ENCODE peak calls at places on chromosomes 13 and 19, in six cellular contexts. F is prostate gland, M is tibial nerve, L is stomach, N is uterus, Z is sigmoid colon. U is an unnamed sample.

GRCh38 chr19:47379398-47379938 is 30.4 kb downstream of the DHX34 start:
- DNase-seq in F (no peak), M (no peak), L (no peak), N (no peak), Z (no peak), U (no peak)

GRCh38 chr19:36060430-36060829 is 5.7 kb downstream of the WDR62 start:
- DNase-seq in F (no peak), M (peak), L (peak), N (peak), Z (no peak), U (peak)

GRCh38 chr13:77724092-77724491 is 26.6 kb downstream of the SLAIN1 start:
- DNase-seq in F (no peak), M (no peak), L (no peak), N (no peak), Z (no peak), U (no peak)

GRCh38 chr19:52307275-52307674 is 10.3 kb downstream of the ZNF480 start:
- DNase-seq in F (no peak), M (no peak), L (no peak), N (no peak), Z (no peak), U (no peak)

GRCh38 chr13:43767351-43767901 is 19.3 kb downstream of the ENOX1 start:
- DNase-seq in F (no peak), M (peak), L (no peak), N (peak), Z (peak), U (peak)

GRCh38 chr19:48102870-48103751 is 7.5 kb downstream of the PLA2G4C start:
- DNase-seq in F (peak), M (no peak), L (no peak), N (no peak), Z (no peak), U (no peak)

GRCh38 chr19:5103812-5104410 is 135.0 kb downstream of the KDM4B start:
- DNase-seq in F (no peak), M (no peak), L (no peak), N (no peak), Z (no peak), U (no peak)

GRCh38 chr19:10009269-10009665 is 1.0 kb downstream of the COL5A3 start:
- DNase-seq in F (no peak), M (peak), L (peak), N (peak), Z (peak), U (peak)

GRCh38 chr13:67100723-67101122 is 129.4 kb downstream of the PCDH9 start:
- DNase-seq in F (no peak), M (no peak), L (no peak), N (no peak), Z (no peak), U (no peak)

GRCh38 chr13:45454204-45454603 is 10.5 kb upstream of the COG3 start:
- DNase-seq in F (no peak), M (no peak), L (no peak), N (no peak), Z (no peak), U (no peak)

GRCh38 chr19:13441810-13442512 is 64.3 kb downstream of the CACNA1A start:
- DNase-seq in F (no peak), M (no peak), L (no peak), N (no peak), Z (no peak), U (no peak)

GRCh38 chr19:57290970-57291369 is 10.7 kb downstream of the ZNF460 start:
- DNase-seq in F (no peak), M (no peak), L (no peak), N (no peak), Z (no peak), U (no peak)

GRCh38 chr13:27976362-27977177 is 7.5 kb upstream of the CDX2 start:
- DNase-seq in F (no peak), M (no peak), L (peak), N (no peak), Z (no peak), U (no peak)

GRCh38 chr13:65054277-65054676 is 2175.9 kb downstream of the PCDH9 start:
- DNase-seq in F (no peak), M (no peak), L (no peak), N (no peak), Z (no peak), U (no peak)

GRCh38 chr19:17125052-17125727 is 49.6 kb downstream of the MYO9B start:
- DNase-seq in F (no peak), M (no peak), L (no peak), N (no peak), Z (no peak), U (no peak)

GRCh38 chr13:114043421-114044053 is 69.7 kb upstream of the C13orf46 start:
- DNase-seq in F (no peak), M (peak), L (peak), N (peak), Z (peak), U (peak)

GRCh38 chr13:34816543-34816942 is 125.5 kb upstream of the NBEA start:
- DNase-seq in F (no peak), M (no peak), L (no peak), N (peak), Z (no peak), U (no peak)

GRCh38 chr19:51803965-51804364 is 9.0 kb downstream of the FPR3 start:
- DNase-seq in F (no peak), M (no peak), L (no peak), N (no peak), Z (no peak), U (no peak)

GRCh38 chr19:38734426-38735256 is 9.6 kb downstream of the CAPN12 start:
- DNase-seq in F (no peak), M (no peak), L (peak), N (peak), Z (peak), U (no peak)

GRCh38 chr19:4861147-4861546 is 6.3 kb downstream of the PLIN3 start:
- DNase-seq in F (peak), M (no peak), L (peak), N (no peak), Z (no peak), U (no peak)

GRCh38 chr19:56398809-56399208 is 5.3 kb upstream of the ZNF583 start:
- DNase-seq in F (no peak), M (no peak), L (no peak), N (no peak), Z (no peak), U (no peak)

GRCh38 chr13:32427852-32428580 is at the start of gene N4BP2L1:
- DNase-seq in F (peak), M (peak), L (peak), N (peak), Z (peak), U (peak)

GRCh38 chr13:50829226-50829625 is 14.3 kb downstream of the DLEU7 start:
- DNase-seq in F (no peak), M (no peak), L (no peak), N (no peak), Z (no peak), U (no peak)

GRCh38 chr13:19597523-19597922 is 35.9 kb upstream of the MPHOSPH8 start:
- DNase-seq in F (no peak), M (no peak), L (no peak), N (no peak), Z (no peak), U (no peak)

GRCh38 chr13:27449936-27450828 is at the start of gene MTIF3:
- DNase-seq in F (peak), M (peak), L (peak), N (peak), Z (peak), U (peak)

GRCh38 chr19:56162258-56162657 is 13.6 kb upstream of the GALP start:
- DNase-seq in F (no peak), M (no peak), L (no peak), N (no peak), Z (no peak), U (no peak)

GRCh38 chr19:13072206-13072898 is 30.3 kb downstream of the LYL1 start:
- DNase-seq in F (no peak), M (no peak), L (no peak), N (no peak), Z (no peak), U (no peak)

GRCh38 chr19:4266253-4267000 is 12.6 kb upstream of the SHD start:
- DNase-seq in F (no peak), M (no peak), L (no peak), N (no peak), Z (no peak), U (no peak)

GRCh38 chr19:50476224-50476942 is at the start of the genes EMC10 and GARIN5A:
- DNase-seq in F (peak), M (peak), L (peak), N (peak), Z (peak), U (peak)

GRCh38 chr13:100545684-100546061 is 42.9 kb downstream of the GGACT start:
- DNase-seq in F (no peak), M (no peak), L (no peak), N (no peak), Z (no peak), U (no peak)

GRCh38 chr13:41780736-41781708 is 179.9 kb downstream of the VWA8 start:
- DNase-seq in F (no peak), M (no peak), L (no peak), N (no peak), Z (no peak), U (no peak)

GRCh38 chr19:55643003-55643732 is at the start of gene ZNF581:
- DNase-seq in F (peak), M (peak), L (peak), N (peak), Z (peak), U (peak)

GRCh38 chr19:42269518-42270345 is 680 bp downstream of the CIC start:
- DNase-seq in F (no peak), M (no peak), L (no peak), N (peak), Z (peak), U (peak)

GRCh38 chr19:38815059-38816001 is 2.6 kb upstream of the LGALS4 start:
- DNase-seq in F (no peak), M (no peak), L (no peak), N (no peak), Z (no peak), U (no peak)

GRCh38 chr19:43789029-43789428 is 8.3 kb upstream of the KCNN4 start:
- DNase-seq in F (no peak), M (no peak), L (no peak), N (no peak), Z (no peak), U (no peak)

GRCh38 chr13:44471686-44472085 is 98.1 kb downstream of the SERP2 start:
- DNase-seq in F (no peak), M (no peak), L (no peak), N (no peak), Z (no peak), U (no peak)

GRCh38 chr13:23766199-23766771 is 122.9 kb downstream of the MIPEP start:
- DNase-seq in F (no peak), M (no peak), L (no peak), N (no peak), Z (no peak), U (no peak)

GRCh38 chr13:45419945-45420344 is 1.8 kb upstream of the SLC25A30 start:
- DNase-seq in F (no peak), M (no peak), L (no peak), N (no peak), Z (no peak), U (no peak)

DNA sequence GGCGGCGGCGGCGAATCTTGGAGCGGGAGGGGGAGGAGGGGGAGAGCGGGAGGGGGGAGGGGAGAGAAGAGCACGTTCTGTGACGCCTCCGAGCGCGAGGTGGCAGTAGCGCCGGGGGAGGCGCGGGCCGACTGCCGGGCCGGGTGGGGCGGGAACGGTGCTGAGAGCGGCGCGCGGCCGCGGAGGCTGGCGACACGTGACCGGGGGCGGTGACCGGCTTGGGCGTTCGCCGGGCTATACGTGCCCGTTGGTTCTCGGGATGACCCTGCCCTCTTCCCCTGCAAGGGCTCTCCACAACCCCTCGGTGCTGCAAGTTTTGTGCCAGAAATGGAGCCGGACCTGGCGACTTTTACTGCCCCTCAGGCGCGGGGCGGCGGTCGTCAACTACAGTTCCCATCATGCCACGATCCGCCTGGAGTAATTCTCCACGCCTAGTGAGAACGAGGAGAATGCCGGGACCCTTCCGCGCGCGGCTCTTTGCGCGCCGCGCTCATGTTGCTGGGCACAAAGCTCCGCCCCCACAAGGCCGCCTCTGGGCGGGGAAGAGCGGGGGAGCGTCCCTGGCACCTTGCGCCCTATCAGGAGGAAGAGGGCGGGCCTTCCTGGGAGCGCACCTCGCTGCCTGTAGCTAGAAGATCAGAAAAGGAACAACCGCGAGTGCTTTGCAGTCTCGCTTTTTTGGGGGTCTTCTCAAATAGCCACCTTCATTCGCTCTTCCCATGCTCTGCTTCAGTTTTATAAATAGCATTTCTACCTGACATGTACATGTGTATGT is at the start of gene KPNA3:
- DNase-seq in F (peak), M (peak), L (peak), N (peak), Z (peak), U (peak)
- TF ChIP-seq POLR2A in F (peak), M (peak), L (no peak), N (peak), Z (no peak), U (no peak)

GRCh38 chr13:47463726-47464125 is 537.3 kb downstream of the SUCLA2 start:
- DNase-seq in F (no peak), M (no peak), L (no peak), N (no peak), Z (no peak), U (no peak)
- TF ChIP-seq CTCF in F (no peak), M (no peak), L (no peak), N (no peak), Z (no peak), U (no peak)

GRCh38 chr19:18699403-18700054 is 16.0 kb downstream of the CRTC1 start:
- DNase-seq in F (no peak), M (no peak), L (no peak), N (no peak), Z (no peak), U (no peak)
- H3K4me3 ChIP-seq in F (no peak), M (no peak), L (no peak), N (no peak), Z (no peak), U (no peak)

GRCh38 chr19:3035542-3036118 is 6.5 kb upstream of the TLE2 start:
- DNase-seq in F (peak), M (peak), L (peak), N (peak), Z (peak), U (peak)
- TF ChIP-seq POLR2A in F (peak), M (peak), L (no peak), N (peak), Z (peak), U (peak)

GRCh38 chr13:52454825-52455676 is at the start of gene CKAP2:
- DNase-seq in F (peak), M (peak), L (peak), N (peak), Z (peak), U (peak)
- TF ChIP-seq CTCF in F (no peak), M (no peak), L (no peak), N (no peak), Z (no peak), U (no peak)

GRCh38 chr19:682678-683320 is 6.6 kb downstream of the FSTL3 start:
- DNase-seq in F (no peak), M (no peak), L (no peak), N (no peak), Z (no peak), U (no peak)

GRCh38 chr19:679418-680286 is 3.5 kb downstream of the FSTL3 start:
- DNase-seq in F (no peak), M (peak), L (peak), N (peak), Z (peak), U (peak)

GRCh38 chr19:680287-681028 is 4.3 kb downstream of the FSTL3 start:
- DNase-seq in F (peak), M (peak), L (peak), N (peak), Z (peak), U (peak)

GRCh38 chr19:681029-681626 is 4.9 kb downstream of the FSTL3 start:
- DNase-seq in F (peak), M (no peak), L (peak), N (no peak), Z (peak), U (peak)

DNA sequence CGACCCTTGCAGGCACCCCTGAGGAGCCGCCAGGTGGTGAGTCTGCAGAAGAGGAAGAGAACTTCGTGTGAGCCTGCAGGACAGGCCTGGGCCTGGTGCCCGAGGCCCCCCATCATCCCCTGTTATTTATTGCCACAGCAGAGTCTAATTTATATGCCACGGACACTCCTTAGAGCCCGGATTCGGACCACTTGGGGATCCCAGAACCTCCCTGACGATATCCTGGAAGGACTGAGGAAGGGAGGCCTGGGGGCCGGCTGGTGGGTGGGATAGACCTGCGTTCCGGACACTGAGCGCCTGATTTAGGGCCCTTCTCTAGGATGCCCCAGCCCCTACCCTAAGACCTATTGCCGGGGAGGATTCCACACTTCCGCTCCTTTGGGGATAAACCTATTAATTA is 5.4 kb downstream of the FSTL3 start:
- DNase-seq in F (no peak), M (no peak), L (no peak), N (no peak), Z (no peak), U (no peak)
- H3K4me3 ChIP-seq in F (no peak), M (no peak), L (no peak), N (no peak), Z (peak), U (no peak)

GRCh38 chr13:98525852-98526512 is 50.9 kb downstream of the STK24 start:
- DNase-seq in F (no peak), M (no peak), L (no peak), N (no peak), Z (peak), U (no peak)

GRCh38 chr13:98523455-98524102 is 53.3 kb downstream of the STK24 start:
- DNase-seq in F (no peak), M (no peak), L (no peak), N (no peak), Z (no peak), U (no peak)

GRCh38 chr13:98524793-98525192 is 52.1 kb downstream of the STK24 start:
- DNase-seq in F (no peak), M (no peak), L (no peak), N (no peak), Z (no peak), U (no peak)

GRCh38 chr13:98524391-98524790 is 52.5 kb downstream of the STK24 start:
- DNase-seq in F (no peak), M (no peak), L (no peak), N (no peak), Z (no peak), U (no peak)

GRCh38 chr13:98525452-98525851 is 51.5 kb downstream of the STK24 start:
- DNase-seq in F (no peak), M (no peak), L (no peak), N (no peak), Z (peak), U (no peak)
- TF ChIP-seq POLR2A in F (no peak), M (no peak), L (no peak), N (no peak), Z (no peak), U (no peak)

DNA sequence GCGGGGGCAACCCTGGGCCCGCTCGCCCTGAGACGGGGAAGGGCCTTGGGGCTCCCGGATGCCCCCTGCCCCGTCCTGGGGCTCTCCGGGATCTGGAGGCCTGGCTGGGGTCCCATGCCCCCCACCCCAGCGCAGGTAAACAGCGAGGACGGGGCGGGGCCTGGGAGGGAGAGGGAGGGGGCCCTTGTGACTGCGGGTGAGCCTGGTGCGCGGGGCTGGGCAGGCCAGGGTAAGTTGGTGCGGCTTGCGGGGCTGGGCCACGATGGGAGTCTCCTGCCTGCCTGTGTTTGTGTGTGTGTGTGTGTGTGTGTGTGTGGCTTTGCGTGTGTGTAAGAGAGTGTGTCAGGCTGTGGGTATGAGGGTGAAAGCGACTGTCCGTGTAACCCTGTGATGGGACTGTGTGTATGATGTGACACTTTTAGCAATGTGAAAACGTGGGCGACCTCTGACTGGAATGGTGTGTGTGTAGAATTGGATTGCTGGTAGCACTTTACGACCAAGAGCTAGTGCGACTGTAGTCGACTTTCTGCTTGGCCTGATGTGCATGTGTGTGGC is 426 bp downstream of the KLC3 start:
- DNase-seq in F (peak), M (no peak), L (no peak), N (no peak), Z (no peak), U (no peak)
- TF ChIP-seq CTCF in F (no peak), M (no peak), L (no peak), N (no peak), Z (no peak), U (no peak)

GRCh38 chr19:15934332-15935078 is at the start of gene CYP4F11:
- DNase-seq in F (peak), M (peak), L (peak), N (no peak), Z (no peak), U (peak)
- H3K4me3 ChIP-seq in F (no peak), M (peak), L (peak), N (no peak), Z (no peak), U (no peak)

GRCh38 chr19:2229103-2230028 is 6.8 kb downstream of the PLEKHJ1 start:
- DNase-seq in F (no peak), M (no peak), L (peak), N (no peak), Z (no peak), U (no peak)
- TF ChIP-seq POLR2A in F (no peak), M (no peak), L (no peak), N (no peak), Z (no peak), U (no peak)